ENCODE peak calls at places on chromosome 3, in eight cellular contexts. One of them, this sample, is unnamed.

GRCh38 chr3:141114816-141115458 is 63.8 kb downstream of the SPSB4 start:
- DNase-seq in choroid plexus epithelial cell: no peak
- DNase-seq in stimulated activated naive CD8-positive, alpha-beta T cell treated with anti-CD3 and anti-CD28 coated beads, Interleukin-15, Interleukin-2, amounts not matched to agents 100 U/mL and 50 U/mL, for 24 hours: no peak
- DNase-seq in neural crest cell: no peak
- DNase-seq in NT2/D1: no peak
- DNase-seq in heart right ventricle: no peak
- DNase-seq in Peyer's patch: no peak
- DNase-seq in iris pigment epithelial cell: no peak
- DNase-seq in this sample: no peak

GRCh38 chr3:59290358-59290757 is 240.5 kb upstream of the CFAP20DC start:
- DNase-seq in choroid plexus epithelial cell: peak
- DNase-seq in stimulated activated naive CD8-positive, alpha-beta T cell treated with anti-CD3 and anti-CD28 coated beads, Interleukin-15, Interleukin-2, amounts not matched to agents 100 U/mL and 50 U/mL, for 24 hours: no peak
- DNase-seq in neural crest cell: no peak
- DNase-seq in NT2/D1: no peak
- DNase-seq in heart right ventricle: no peak
- DNase-seq in Peyer's patch: no peak
- DNase-seq in iris pigment epithelial cell: no peak
- DNase-seq in this sample: no peak

GRCh38 chr3:72163809-72164634 is 379.1 kb upstream of the PROK2 start:
- DNase-seq in choroid plexus epithelial cell: no peak
- DNase-seq in stimulated activated naive CD8-positive, alpha-beta T cell treated with anti-CD3 and anti-CD28 coated beads, Interleukin-15, Interleukin-2, amounts not matched to agents 100 U/mL and 50 U/mL, for 24 hours: no peak
- DNase-seq in neural crest cell: no peak
- DNase-seq in NT2/D1: no peak
- DNase-seq in heart right ventricle: no peak
- DNase-seq in Peyer's patch: peak
- DNase-seq in iris pigment epithelial cell: no peak
- DNase-seq in this sample: peak

GRCh38 chr3:13513051-13513912 is 33.2 kb downstream of the HDAC11 start:
- DNase-seq in choroid plexus epithelial cell: peak
- DNase-seq in stimulated activated naive CD8-positive, alpha-beta T cell treated with anti-CD3 and anti-CD28 coated beads, Interleukin-15, Interleukin-2, amounts not matched to agents 100 U/mL and 50 U/mL, for 24 hours: no peak
- DNase-seq in neural crest cell: no peak
- DNase-seq in NT2/D1: no peak
- DNase-seq in heart right ventricle: no peak
- DNase-seq in Peyer's patch: no peak
- DNase-seq in iris pigment epithelial cell: no peak
- DNase-seq in this sample: no peak

GRCh38 chr3:126413693-126414080 is 19.0 kb downstream of the CFAP100 start:
- DNase-seq in choroid plexus epithelial cell: no peak
- DNase-seq in stimulated activated naive CD8-positive, alpha-beta T cell treated with anti-CD3 and anti-CD28 coated beads, Interleukin-15, Interleukin-2, amounts not matched to agents 100 U/mL and 50 U/mL, for 24 hours: no peak
- DNase-seq in neural crest cell: no peak
- DNase-seq in NT2/D1: no peak
- DNase-seq in heart right ventricle: no peak
- DNase-seq in Peyer's patch: no peak
- DNase-seq in iris pigment epithelial cell: no peak
- DNase-seq in this sample: no peak

GRCh38 chr3:52299815-52300611 is 12.4 kb downstream of the GLYCTK start:
- DNase-seq in choroid plexus epithelial cell: peak
- DNase-seq in stimulated activated naive CD8-positive, alpha-beta T cell treated with anti-CD3 and anti-CD28 coated beads, Interleukin-15, Interleukin-2, amounts not matched to agents 100 U/mL and 50 U/mL, for 24 hours: no peak
- DNase-seq in neural crest cell: peak
- DNase-seq in NT2/D1: no peak
- DNase-seq in heart right ventricle: peak
- DNase-seq in Peyer's patch: no peak
- DNase-seq in iris pigment epithelial cell: peak
- DNase-seq in this sample: no peak

GRCh38 chr3:99859855-99860254 is 42.2 kb downstream of the CMSS1 start:
- DNase-seq in choroid plexus epithelial cell: peak
- DNase-seq in stimulated activated naive CD8-positive, alpha-beta T cell treated with anti-CD3 and anti-CD28 coated beads, Interleukin-15, Interleukin-2, amounts not matched to agents 100 U/mL and 50 U/mL, for 24 hours: no peak
- DNase-seq in neural crest cell: no peak
- DNase-seq in NT2/D1: no peak
- DNase-seq in heart right ventricle: no peak
- DNase-seq in Peyer's patch: no peak
- DNase-seq in iris pigment epithelial cell: peak
- DNase-seq in this sample: no peak

GRCh38 chr3:140421884-140422283 is 256.0 kb upstream of the TRIM42 start:
- DNase-seq in choroid plexus epithelial cell: no peak
- DNase-seq in stimulated activated naive CD8-positive, alpha-beta T cell treated with anti-CD3 and anti-CD28 coated beads, Interleukin-15, Interleukin-2, amounts not matched to agents 100 U/mL and 50 U/mL, for 24 hours: no peak
- DNase-seq in neural crest cell: no peak
- DNase-seq in NT2/D1: no peak
- DNase-seq in heart right ventricle: no peak
- DNase-seq in Peyer's patch: no peak
- DNase-seq in iris pigment epithelial cell: no peak
- DNase-seq in this sample: no peak

GRCh38 chr3:106341090-106341489 is 472.3 kb upstream of the CBLB start:
- DNase-seq in choroid plexus epithelial cell: no peak
- DNase-seq in stimulated activated naive CD8-positive, alpha-beta T cell treated with anti-CD3 and anti-CD28 coated beads, Interleukin-15, Interleukin-2, amounts not matched to agents 100 U/mL and 50 U/mL, for 24 hours: no peak
- DNase-seq in neural crest cell: no peak
- DNase-seq in NT2/D1: no peak
- DNase-seq in heart right ventricle: no peak
- DNase-seq in Peyer's patch: no peak
- DNase-seq in iris pigment epithelial cell: no peak
- DNase-seq in this sample: no peak

GRCh38 chr3:192514754-192515660 is 212.3 kb downstream of the FGF12 start:
- DNase-seq in choroid plexus epithelial cell: no peak
- DNase-seq in stimulated activated naive CD8-positive, alpha-beta T cell treated with anti-CD3 and anti-CD28 coated beads, Interleukin-15, Interleukin-2, amounts not matched to agents 100 U/mL and 50 U/mL, for 24 hours: peak
- DNase-seq in neural crest cell: peak
- DNase-seq in NT2/D1: peak
- DNase-seq in heart right ventricle: peak
- DNase-seq in Peyer's patch: no peak
- DNase-seq in iris pigment epithelial cell: no peak
- DNase-seq in this sample: peak

GRCh38 chr3:29064085-29064484 is 216.8 kb upstream of the RBMS3 start:
- DNase-seq in choroid plexus epithelial cell: peak
- DNase-seq in stimulated activated naive CD8-positive, alpha-beta T cell treated with anti-CD3 and anti-CD28 coated beads, Interleukin-15, Interleukin-2, amounts not matched to agents 100 U/mL and 50 U/mL, for 24 hours: no peak
- DNase-seq in neural crest cell: no peak
- DNase-seq in NT2/D1: no peak
- DNase-seq in heart right ventricle: no peak
- DNase-seq in Peyer's patch: no peak
- DNase-seq in iris pigment epithelial cell: peak
- DNase-seq in this sample: no peak

GRCh38 chr3:138389144-138389601 is 40.8 kb downstream of the MRAS start:
- DNase-seq in choroid plexus epithelial cell: peak
- DNase-seq in stimulated activated naive CD8-positive, alpha-beta T cell treated with anti-CD3 and anti-CD28 coated beads, Interleukin-15, Interleukin-2, amounts not matched to agents 100 U/mL and 50 U/mL, for 24 hours: no peak
- DNase-seq in neural crest cell: no peak
- DNase-seq in NT2/D1: no peak
- DNase-seq in heart right ventricle: no peak
- DNase-seq in Peyer's patch: no peak
- DNase-seq in iris pigment epithelial cell: peak
- DNase-seq in this sample: no peak

GRCh38 chr3:184222521-184222920 is 6.9 kb upstream of the VWA5B2 start:
- DNase-seq in choroid plexus epithelial cell: no peak
- DNase-seq in stimulated activated naive CD8-positive, alpha-beta T cell treated with anti-CD3 and anti-CD28 coated beads, Interleukin-15, Interleukin-2, amounts not matched to agents 100 U/mL and 50 U/mL, for 24 hours: no peak
- DNase-seq in neural crest cell: no peak
- DNase-seq in NT2/D1: no peak
- DNase-seq in heart right ventricle: no peak
- DNase-seq in Peyer's patch: no peak
- DNase-seq in iris pigment epithelial cell: no peak
- DNase-seq in this sample: no peak

GRCh38 chr3:49930922-49931321 is 1.3 kb upstream of the MON1A start:
- DNase-seq in choroid plexus epithelial cell: no peak
- DNase-seq in stimulated activated naive CD8-positive, alpha-beta T cell treated with anti-CD3 and anti-CD28 coated beads, Interleukin-15, Interleukin-2, amounts not matched to agents 100 U/mL and 50 U/mL, for 24 hours: no peak
- DNase-seq in neural crest cell: no peak
- DNase-seq in NT2/D1: peak
- DNase-seq in heart right ventricle: no peak
- DNase-seq in Peyer's patch: no peak
- DNase-seq in iris pigment epithelial cell: no peak
- DNase-seq in this sample: peak

GRCh38 chr3:136251511-136251910 is 1.4 kb downstream of the PCCB start:
- DNase-seq in choroid plexus epithelial cell: no peak
- DNase-seq in stimulated activated naive CD8-positive, alpha-beta T cell treated with anti-CD3 and anti-CD28 coated beads, Interleukin-15, Interleukin-2, amounts not matched to agents 100 U/mL and 50 U/mL, for 24 hours: no peak
- DNase-seq in neural crest cell: no peak
- DNase-seq in NT2/D1: no peak
- DNase-seq in heart right ventricle: no peak
- DNase-seq in Peyer's patch: no peak
- DNase-seq in iris pigment epithelial cell: no peak
- DNase-seq in this sample: no peak

This sample was measured in MM.1S.